ENCODE peak calls at places on chromosome 15, in seven cellular contexts. One of them, this sample, is unnamed.

GRCh38 chr15:101276501-101277037 is 716 bp downstream of the SELENOS start:
- DNase-seq in activated T-cell treated with anti-CD3 and anti-CD28 coated beads, Interleukin-2, amount 50 U/mL, for 48 hours: no peak
- DNase-seq in Calu3: peak; percentile 28
- DNase-seq in stimulated activated CD4-positive, alpha-beta T cell treated with anti-CD3 and anti-CD28 coated beads, TNF-alpha, amount 100 ng/mL, for 24 hours: no peak
- DNase-seq in dorsolateral prefrontal cortex: no peak
- DNase-seq in NCI-H524 treated with DMSO at 0.1 percent for 48 hours: no peak
- DNase-seq in GM12878: no peak
- DNase-seq in this sample: no peak

GRCh38 chr15:89912674-89913396 is at the start of gene ARPIN:
- DNase-seq in stimulated activated CD4-positive, alpha-beta T cell treated with anti-CD3 and anti-CD28 coated beads, TNF-alpha, amount 100 ng/mL, for 24 hours: no peak
- DNase-seq in dorsolateral prefrontal cortex: peak; percentile 54
- DNase-seq in activated T-cell treated with anti-CD3 and anti-CD28 coated beads, Interleukin-2, amount 50 U/mL, for 48 hours: peak; percentile 31
- DNase-seq in Calu3: peak; percentile 72
- DNase-seq in GM12878: no peak
- DNase-seq in NCI-H524 treated with DMSO at 0.1 percent for 48 hours: no peak
- DNase-seq in this sample: no peak

GRCh38 chr15:59367022-59367451 is 5.6 kb downstream of the MYO1E start:
- DNase-seq in stimulated activated CD4-positive, alpha-beta T cell treated with anti-CD3 and anti-CD28 coated beads, TNF-alpha, amount 100 ng/mL, for 24 hours: no peak
- DNase-seq in NCI-H524 treated with DMSO at 0.1 percent for 48 hours: no peak
- DNase-seq in activated T-cell treated with anti-CD3 and anti-CD28 coated beads, Interleukin-2, amount 50 U/mL, for 48 hours: no peak
- DNase-seq in dorsolateral prefrontal cortex: no peak
- DNase-seq in Calu3: no peak
- DNase-seq in GM12878: no peak
- DNase-seq in this sample: no peak

GRCh38 chr15:91561371-91562100 is 292.0 kb upstream of the SLCO3A1 start:
- DNase-seq in activated T-cell treated with anti-CD3 and anti-CD28 coated beads, Interleukin-2, amount 50 U/mL, for 48 hours: no peak
- DNase-seq in GM12878: no peak
- DNase-seq in stimulated activated CD4-positive, alpha-beta T cell treated with anti-CD3 and anti-CD28 coated beads, TNF-alpha, amount 100 ng/mL, for 24 hours: no peak
- DNase-seq in dorsolateral prefrontal cortex: no peak
- DNase-seq in Calu3: peak; percentile 51
- DNase-seq in NCI-H524 treated with DMSO at 0.1 percent for 48 hours: no peak
- DNase-seq in this sample: peak; percentile 39

GRCh38 chr15:56244811-56245576 is 1.3 kb upstream of the RFX7 start:
- DNase-seq in GM12878: no peak
- DNase-seq in NCI-H524 treated with DMSO at 0.1 percent for 48 hours: no peak
- DNase-seq in activated T-cell treated with anti-CD3 and anti-CD28 coated beads, Interleukin-2, amount 50 U/mL, for 48 hours: peak; percentile 65
- DNase-seq in dorsolateral prefrontal cortex: no peak
- DNase-seq in Calu3: peak; percentile 20
- DNase-seq in stimulated activated CD4-positive, alpha-beta T cell treated with anti-CD3 and anti-CD28 coated beads, TNF-alpha, amount 100 ng/mL, for 24 hours: no peak
- DNase-seq in this sample: no peak

GRCh38 chr15:40929730-40930429 is 740 bp downstream of the DLL4 start:
- DNase-seq in stimulated activated CD4-positive, alpha-beta T cell treated with anti-CD3 and anti-CD28 coated beads, TNF-alpha, amount 100 ng/mL, for 24 hours: no peak
- DNase-seq in NCI-H524 treated with DMSO at 0.1 percent for 48 hours: no peak
- DNase-seq in GM12878: no peak
- DNase-seq in activated T-cell treated with anti-CD3 and anti-CD28 coated beads, Interleukin-2, amount 50 U/mL, for 48 hours: no peak
- DNase-seq in Calu3: no peak
- DNase-seq in dorsolateral prefrontal cortex: no peak
- DNase-seq in this sample: no peak

GRCh38 chr15:35774653-35775052 is 228.7 kb upstream of the DPH6 start:
- DNase-seq in stimulated activated CD4-positive, alpha-beta T cell treated with anti-CD3 and anti-CD28 coated beads, TNF-alpha, amount 100 ng/mL, for 24 hours: no peak
- DNase-seq in NCI-H524 treated with DMSO at 0.1 percent for 48 hours: no peak
- DNase-seq in activated T-cell treated with anti-CD3 and anti-CD28 coated beads, Interleukin-2, amount 50 U/mL, for 48 hours: no peak
- DNase-seq in GM12878: no peak
- DNase-seq in Calu3: no peak
- DNase-seq in dorsolateral prefrontal cortex: no peak
- DNase-seq in this sample: no peak

GRCh38 chr15:78049691-78050440 is 27.6 kb downstream of the TBC1D2B start:
- DNase-seq in dorsolateral prefrontal cortex: peak; percentile 74
- DNase-seq in GM12878: peak; percentile 68
- DNase-seq in NCI-H524 treated with DMSO at 0.1 percent for 48 hours: no peak
- DNase-seq in activated T-cell treated with anti-CD3 and anti-CD28 coated beads, Interleukin-2, amount 50 U/mL, for 48 hours: peak; percentile 77
- DNase-seq in stimulated activated CD4-positive, alpha-beta T cell treated with anti-CD3 and anti-CD28 coated beads, TNF-alpha, amount 100 ng/mL, for 24 hours: no peak
- DNase-seq in Calu3: no peak
- DNase-seq in this sample: peak; percentile 48

GRCh38 chr15:53658827-53659226 is 100.6 kb downstream of the WDR72 start:
- DNase-seq in NCI-H524 treated with DMSO at 0.1 percent for 48 hours: peak; percentile 87
- DNase-seq in activated T-cell treated with anti-CD3 and anti-CD28 coated beads, Interleukin-2, amount 50 U/mL, for 48 hours: no peak
- DNase-seq in stimulated activated CD4-positive, alpha-beta T cell treated with anti-CD3 and anti-CD28 coated beads, TNF-alpha, amount 100 ng/mL, for 24 hours: no peak
- DNase-seq in dorsolateral prefrontal cortex: no peak
- DNase-seq in Calu3: no peak
- DNase-seq in GM12878: no peak
- DNase-seq in this sample: no peak

GRCh38 chr15:69046781-69047180 is 32.3 kb downstream of the NOX5 start:
- DNase-seq in GM12878: no peak
- DNase-seq in stimulated activated CD4-positive, alpha-beta T cell treated with anti-CD3 and anti-CD28 coated beads, TNF-alpha, amount 100 ng/mL, for 24 hours: no peak
- DNase-seq in NCI-H524 treated with DMSO at 0.1 percent for 48 hours: no peak
- DNase-seq in activated T-cell treated with anti-CD3 and anti-CD28 coated beads, Interleukin-2, amount 50 U/mL, for 48 hours: no peak
- DNase-seq in dorsolateral prefrontal cortex: no peak
- DNase-seq in Calu3: no peak
- DNase-seq in this sample: no peak

GRCh38 chr15:81155375-81156218 is 21.5 kb downstream of the CFAP161 start:
- DNase-seq in NCI-H524 treated with DMSO at 0.1 percent for 48 hours: no peak
- DNase-seq in Calu3: peak; percentile 33
- DNase-seq in GM12878: no peak
- DNase-seq in activated T-cell treated with anti-CD3 and anti-CD28 coated beads, Interleukin-2, amount 50 U/mL, for 48 hours: no peak
- DNase-seq in dorsolateral prefrontal cortex: no peak
- DNase-seq in stimulated activated CD4-positive, alpha-beta T cell treated with anti-CD3 and anti-CD28 coated beads, TNF-alpha, amount 100 ng/mL, for 24 hours: no peak
- DNase-seq in this sample: no peak

GRCh38 chr15:98914626-98915025 is 93.0 kb downstream of the PGPEP1L start:
- DNase-seq in stimulated activated CD4-positive, alpha-beta T cell treated with anti-CD3 and anti-CD28 coated beads, TNF-alpha, amount 100 ng/mL, for 24 hours: no peak
- DNase-seq in dorsolateral prefrontal cortex: no peak
- DNase-seq in NCI-H524 treated with DMSO at 0.1 percent for 48 hours: no peak
- DNase-seq in GM12878: no peak
- DNase-seq in Calu3: no peak
- DNase-seq in activated T-cell treated with anti-CD3 and anti-CD28 coated beads, Interleukin-2, amount 50 U/mL, for 48 hours: no peak
- DNase-seq in this sample: no peak

GRCh38 chr15:38531509-38531908 is 33.1 kb downstream of the RASGRP1 start:
- DNase-seq in stimulated activated CD4-positive, alpha-beta T cell treated with anti-CD3 and anti-CD28 coated beads, TNF-alpha, amount 100 ng/mL, for 24 hours: no peak
- DNase-seq in activated T-cell treated with anti-CD3 and anti-CD28 coated beads, Interleukin-2, amount 50 U/mL, for 48 hours: no peak
- DNase-seq in NCI-H524 treated with DMSO at 0.1 percent for 48 hours: no peak
- DNase-seq in Calu3: peak; percentile 32
- DNase-seq in GM12878: no peak
- DNase-seq in dorsolateral prefrontal cortex: no peak
- DNase-seq in this sample: peak; percentile 57

GRCh38 chr15:31300981-31301686 is 25.5 kb upstream of the KLF13 start:
- DNase-seq in dorsolateral prefrontal cortex: no peak
- DNase-seq in activated T-cell treated with anti-CD3 and anti-CD28 coated beads, Interleukin-2, amount 50 U/mL, for 48 hours: peak; percentile 7
- DNase-seq in GM12878: no peak
- DNase-seq in stimulated activated CD4-positive, alpha-beta T cell treated with anti-CD3 and anti-CD28 coated beads, TNF-alpha, amount 100 ng/mL, for 24 hours: no peak
- DNase-seq in NCI-H524 treated with DMSO at 0.1 percent for 48 hours: peak; percentile 89
- DNase-seq in Calu3: no peak
- DNase-seq in this sample: no peak

GRCh38 chr15:25469377-25469776 is 30.6 kb upstream of the UBE3A start:
- DNase-seq in dorsolateral prefrontal cortex: no peak
- DNase-seq in stimulated activated CD4-positive, alpha-beta T cell treated with anti-CD3 and anti-CD28 coated beads, TNF-alpha, amount 100 ng/mL, for 24 hours: no peak
- DNase-seq in NCI-H524 treated with DMSO at 0.1 percent for 48 hours: no peak
- DNase-seq in activated T-cell treated with anti-CD3 and anti-CD28 coated beads, Interleukin-2, amount 50 U/mL, for 48 hours: no peak
- DNase-seq in Calu3: no peak
- DNase-seq in GM12878: no peak
- DNase-seq in this sample: no peak

GRCh38 chr15:64775551-64776401 is at the start of gene RBPMS2:
- DNase-seq in dorsolateral prefrontal cortex: no peak
- DNase-seq in NCI-H524 treated with DMSO at 0.1 percent for 48 hours: no peak
- DNase-seq in GM12878: no peak
- DNase-seq in Calu3: peak; percentile 24
- DNase-seq in activated T-cell treated with anti-CD3 and anti-CD28 coated beads, Interleukin-2, amount 50 U/mL, for 48 hours: no peak
- DNase-seq in stimulated activated CD4-positive, alpha-beta T cell treated with anti-CD3 and anti-CD28 coated beads, TNF-alpha, amount 100 ng/mL, for 24 hours: no peak
- DNase-seq in this sample: no peak

GRCh38 chr15:99842071-99842470 is 108.8 kb upstream of the LYSMD4 start:
- DNase-seq in dorsolateral prefrontal cortex: no peak
- DNase-seq in activated T-cell treated with anti-CD3 and anti-CD28 coated beads, Interleukin-2, amount 50 U/mL, for 48 hours: no peak
- DNase-seq in GM12878: no peak
- DNase-seq in NCI-H524 treated with DMSO at 0.1 percent for 48 hours: no peak
- DNase-seq in stimulated activated CD4-positive, alpha-beta T cell treated with anti-CD3 and anti-CD28 coated beads, TNF-alpha, amount 100 ng/mL, for 24 hours: no peak
- DNase-seq in Calu3: no peak
- DNase-seq in this sample: no peak

GRCh38 chr15:66196565-66196964 is 57.0 kb downstream of the MEGF11 start:
- DNase-seq in NCI-H524 treated with DMSO at 0.1 percent for 48 hours: no peak
- DNase-seq in GM12878: no peak
- DNase-seq in activated T-cell treated with anti-CD3 and anti-CD28 coated beads, Interleukin-2, amount 50 U/mL, for 48 hours: no peak
- DNase-seq in dorsolateral prefrontal cortex: no peak
- DNase-seq in Calu3: no peak
- DNase-seq in stimulated activated CD4-positive, alpha-beta T cell treated with anti-CD3 and anti-CD28 coated beads, TNF-alpha, amount 100 ng/mL, for 24 hours: no peak
- DNase-seq in this sample: no peak

GRCh38 chr15:40982855-40983254 is 29.6 kb downstream of the CHAC1 start:
- DNase-seq in Calu3: no peak
- DNase-seq in NCI-H524 treated with DMSO at 0.1 percent for 48 hours: no peak
- DNase-seq in GM12878: no peak
- DNase-seq in activated T-cell treated with anti-CD3 and anti-CD28 coated beads, Interleukin-2, amount 50 U/mL, for 48 hours: no peak
- DNase-seq in dorsolateral prefrontal cortex: no peak
- DNase-seq in stimulated activated CD4-positive, alpha-beta T cell treated with anti-CD3 and anti-CD28 coated beads, TNF-alpha, amount 100 ng/mL, for 24 hours: no peak
- DNase-seq in this sample: no peak

GRCh38 chr15:42749266-42749665 is 12.3 kb upstream of the CDAN1 start:
- DNase-seq in GM12878: no peak
- DNase-seq in Calu3: no peak
- DNase-seq in activated T-cell treated with anti-CD3 and anti-CD28 coated beads, Interleukin-2, amount 50 U/mL, for 48 hours: no peak
- DNase-seq in NCI-H524 treated with DMSO at 0.1 percent for 48 hours: no peak
- DNase-seq in dorsolateral prefrontal cortex: no peak
- DNase-seq in stimulated activated CD4-positive, alpha-beta T cell treated with anti-CD3 and anti-CD28 coated beads, TNF-alpha, amount 100 ng/mL, for 24 hours: no peak
- DNase-seq in this sample: no peak

GRCh38 chr15:31577103-31577502 is 250.5 kb downstream of the KLF13 start:
- DNase-seq in GM12878: no peak
- DNase-seq in NCI-H524 treated with DMSO at 0.1 percent for 48 hours: no peak
- DNase-seq in dorsolateral prefrontal cortex: no peak
- DNase-seq in activated T-cell treated with anti-CD3 and anti-CD28 coated beads, Interleukin-2, amount 50 U/mL, for 48 hours: no peak
- DNase-seq in stimulated activated CD4-positive, alpha-beta T cell treated with anti-CD3 and anti-CD28 coated beads, TNF-alpha, amount 100 ng/mL, for 24 hours: no peak
- DNase-seq in Calu3: no peak
- DNase-seq in this sample: no peak

GRCh38 chr15:68586274-68586961 is 7.6 kb downstream of the CORO2B start:
- DNase-seq in NCI-H524 treated with DMSO at 0.1 percent for 48 hours: no peak
- DNase-seq in Calu3: peak; percentile 41
- DNase-seq in GM12878: no peak
- DNase-seq in dorsolateral prefrontal cortex: no peak
- DNase-seq in stimulated activated CD4-positive, alpha-beta T cell treated with anti-CD3 and anti-CD28 coated beads, TNF-alpha, amount 100 ng/mL, for 24 hours: no peak
- DNase-seq in activated T-cell treated with anti-CD3 and anti-CD28 coated beads, Interleukin-2, amount 50 U/mL, for 48 hours: no peak
- DNase-seq in this sample: no peak

GRCh38 chr15:51751687-51752683 is 588 bp downstream of the TMOD2 start:
- DNase-seq in GM12878: no peak
- DNase-seq in NCI-H524 treated with DMSO at 0.1 percent for 48 hours: no peak
- DNase-seq in dorsolateral prefrontal cortex: no peak
- DNase-seq in Calu3: peak; percentile 27
- DNase-seq in stimulated activated CD4-positive, alpha-beta T cell treated with anti-CD3 and anti-CD28 coated beads, TNF-alpha, amount 100 ng/mL, for 24 hours: no peak
- DNase-seq in activated T-cell treated with anti-CD3 and anti-CD28 coated beads, Interleukin-2, amount 50 U/mL, for 48 hours: peak; percentile 53
- DNase-seq in this sample: peak; percentile 40

GRCh38 chr15:70974004-70974832 is 81.6 kb downstream of the LRRC49 start:
- DNase-seq in NCI-H524 treated with DMSO at 0.1 percent for 48 hours: no peak
- DNase-seq in GM12878: no peak
- DNase-seq in activated T-cell treated with anti-CD3 and anti-CD28 coated beads, Interleukin-2, amount 50 U/mL, for 48 hours: no peak
- DNase-seq in Calu3: peak; percentile 3
- DNase-seq in dorsolateral prefrontal cortex: no peak
- DNase-seq in stimulated activated CD4-positive, alpha-beta T cell treated with anti-CD3 and anti-CD28 coated beads, TNF-alpha, amount 100 ng/mL, for 24 hours: no peak
- DNase-seq in this sample: no peak

GRCh38 chr15:52558196-52558595 is 10.6 kb downstream of the ARPP19 start:
- DNase-seq in activated T-cell treated with anti-CD3 and anti-CD28 coated beads, Interleukin-2, amount 50 U/mL, for 48 hours: peak; percentile 74
- DNase-seq in GM12878: peak; percentile 84
- DNase-seq in Calu3: no peak
- DNase-seq in dorsolateral prefrontal cortex: no peak
- DNase-seq in stimulated activated CD4-positive, alpha-beta T cell treated with anti-CD3 and anti-CD28 coated beads, TNF-alpha, amount 100 ng/mL, for 24 hours: no peak
- DNase-seq in NCI-H524 treated with DMSO at 0.1 percent for 48 hours: no peak
- DNase-seq in this sample: no peak

GRCh38 chr15:40054056-40054745 is 15.2 kb upstream of the SRP14 start:
- DNase-seq in NCI-H524 treated with DMSO at 0.1 percent for 48 hours: no peak
- DNase-seq in stimulated activated CD4-positive, alpha-beta T cell treated with anti-CD3 and anti-CD28 coated beads, TNF-alpha, amount 100 ng/mL, for 24 hours: no peak
- DNase-seq in dorsolateral prefrontal cortex: no peak
- DNase-seq in Calu3: no peak
- DNase-seq in activated T-cell treated with anti-CD3 and anti-CD28 coated beads, Interleukin-2, amount 50 U/mL, for 48 hours: peak; percentile 73
- DNase-seq in GM12878: no peak
- DNase-seq in this sample: no peak

GRCh38 chr15:75182187-75183131 is 19.2 kb upstream of the C15orf39 start:
- DNase-seq in stimulated activated CD4-positive, alpha-beta T cell treated with anti-CD3 and anti-CD28 coated beads, TNF-alpha, amount 100 ng/mL, for 24 hours: no peak
- DNase-seq in GM12878: no peak
- DNase-seq in Calu3: no peak
- DNase-seq in NCI-H524 treated with DMSO at 0.1 percent for 48 hours: no peak
- DNase-seq in dorsolateral prefrontal cortex: no peak
- DNase-seq in activated T-cell treated with anti-CD3 and anti-CD28 coated beads, Interleukin-2, amount 50 U/mL, for 48 hours: no peak
- DNase-seq in this sample: no peak

GRCh38 chr15:66404122-66404521 is 17.4 kb downstream of the MAP2K1 start:
- DNase-seq in Calu3: no peak
- DNase-seq in NCI-H524 treated with DMSO at 0.1 percent for 48 hours: no peak
- DNase-seq in dorsolateral prefrontal cortex: no peak
- DNase-seq in GM12878: no peak
- DNase-seq in activated T-cell treated with anti-CD3 and anti-CD28 coated beads, Interleukin-2, amount 50 U/mL, for 48 hours: no peak
- DNase-seq in stimulated activated CD4-positive, alpha-beta T cell treated with anti-CD3 and anti-CD28 coated beads, TNF-alpha, amount 100 ng/mL, for 24 hours: no peak
- DNase-seq in this sample: no peak

GRCh38 chr15:98703291-98703690 is 55.0 kb downstream of the IGF1R start:
- DNase-seq in NCI-H524 treated with DMSO at 0.1 percent for 48 hours: no peak
- DNase-seq in stimulated activated CD4-positive, alpha-beta T cell treated with anti-CD3 and anti-CD28 coated beads, TNF-alpha, amount 100 ng/mL, for 24 hours: no peak
- DNase-seq in dorsolateral prefrontal cortex: no peak
- DNase-seq in activated T-cell treated with anti-CD3 and anti-CD28 coated beads, Interleukin-2, amount 50 U/mL, for 48 hours: no peak
- DNase-seq in GM12878: no peak
- DNase-seq in Calu3: no peak
- DNase-seq in this sample: no peak

GRCh38 chr15:68693071-68693470 is 114.3 kb downstream of the CORO2B start:
- DNase-seq in Calu3: no peak
- DNase-seq in stimulated activated CD4-positive, alpha-beta T cell treated with anti-CD3 and anti-CD28 coated beads, TNF-alpha, amount 100 ng/mL, for 24 hours: no peak
- DNase-seq in activated T-cell treated with anti-CD3 and anti-CD28 coated beads, Interleukin-2, amount 50 U/mL, for 48 hours: no peak
- DNase-seq in NCI-H524 treated with DMSO at 0.1 percent for 48 hours: no peak
- DNase-seq in GM12878: no peak
- DNase-seq in dorsolateral prefrontal cortex: no peak
- DNase-seq in this sample: no peak

GRCh38 chr15:36707884-36708430 is 128.5 kb downstream of the CDIN1 start:
- DNase-seq in activated T-cell treated with anti-CD3 and anti-CD28 coated beads, Interleukin-2, amount 50 U/mL, for 48 hours: no peak
- DNase-seq in dorsolateral prefrontal cortex: no peak
- DNase-seq in GM12878: no peak
- DNase-seq in stimulated activated CD4-positive, alpha-beta T cell treated with anti-CD3 and anti-CD28 coated beads, TNF-alpha, amount 100 ng/mL, for 24 hours: no peak
- DNase-seq in NCI-H524 treated with DMSO at 0.1 percent for 48 hours: no peak
- DNase-seq in Calu3: no peak
- DNase-seq in this sample: no peak

GRCh38 chr15:52255935-52256334 is 39.7 kb downstream of the MYO5C start:
- DNase-seq in stimulated activated CD4-positive, alpha-beta T cell treated with anti-CD3 and anti-CD28 coated beads, TNF-alpha, amount 100 ng/mL, for 24 hours: no peak
- DNase-seq in Calu3: no peak
- DNase-seq in dorsolateral prefrontal cortex: no peak
- DNase-seq in NCI-H524 treated with DMSO at 0.1 percent for 48 hours: peak; percentile 77
- DNase-seq in activated T-cell treated with anti-CD3 and anti-CD28 coated beads, Interleukin-2, amount 50 U/mL, for 48 hours: no peak
- DNase-seq in GM12878: no peak
- DNase-seq in this sample: no peak